ENCODE peak calls at places on chromosomes 2 and 18, in nine cellular contexts. O, D, H, Q, V, T, M, J and W are unnamed samples. For H3K4me1, the result is how much of the 10 kb centered on the place peaks cover.

GRCh38 chr2:195307751-195308150 is 349.3 kb upstream of the SLC39A10 start:
- DNase-seq in O (no peak), D (no peak), H (no peak), Q (no peak), V (no peak), T (no peak), M (no peak), J (no peak), W (no peak)

GRCh38 chr2:74831693-74832530 is 2.0 kb upstream of the HK2 start:
- DNase-seq in O (peak), D (no peak), H (no peak), Q (no peak), V (no peak), T (no peak), M (no peak), J (no peak), W (no peak)

GRCh38 chr2:37782155-37782673 is 110.8 kb upstream of the CDC42EP3 start:
- DNase-seq in O (no peak), D (no peak), H (no peak), Q (no peak), V (no peak), T (no peak), M (no peak), J (no peak), W (no peak)

GRCh38 chr2:48736251-48736650 is 19.3 kb downstream of the LHCGR start:
- DNase-seq in O (no peak), D (no peak), H (no peak), Q (no peak), V (no peak), T (no peak), M (no peak), J (no peak), W (no peak)

GRCh38 chr2:142745691-142746090 is 131.8 kb upstream of the KYNU start:
- DNase-seq in O (no peak), D (no peak), H (no peak), Q (no peak), V (no peak), T (no peak), M (no peak), J (no peak), W (no peak)

GRCh38 chr2:240714747-240715725 is 23.4 kb downstream of the AQP12A start:
- DNase-seq in O (no peak), D (no peak), H (no peak), Q (peak), V (no peak), T (no peak), M (no peak), J (no peak), W (no peak)

GRCh38 chr2:231661422-231662027 is 46.8 kb upstream of the PTMA start:
- DNase-seq in O (no peak), D (no peak), H (no peak), Q (no peak), V (no peak), T (no peak), M (no peak), J (no peak), W (no peak)

GRCh38 chr2:1854747-1855146 is 110.4 kb upstream of the PXDN start:
- DNase-seq in O (peak), D (no peak), H (no peak), Q (no peak), V (no peak), T (no peak), M (no peak), J (no peak), W (no peak)

GRCh38 chr2:177758591-177759371 is 313.8 kb downstream of the PDE11A start:
- DNase-seq in O (peak), D (no peak), H (no peak), Q (no peak), V (peak), T (peak), M (peak), J (no peak), W (no peak)

GRCh38 chr2:211745295-211746097 is 793.1 kb downstream of the ERBB4 start:
- DNase-seq in O (peak), D (peak), H (no peak), Q (no peak), V (peak), T (peak), M (peak), J (no peak), W (no peak)

GRCh38 chr18:12652861-12653401 is 5.0 kb downstream of the SPIRE1 start:
- DNase-seq in O (no peak), D (no peak), H (no peak), Q (no peak), V (no peak), T (no peak), M (peak), J (no peak), W (no peak)

GRCh38 chr2:39487398-39488250 is 50.5 kb upstream of the MAP4K3 start:
- DNase-seq in O (no peak), D (no peak), H (no peak), Q (no peak), V (no peak), T (no peak), M (peak), J (no peak), W (no peak)

GRCh38 chr2:191143791-191144190 is 7.0 kb downstream of the STAT4 start:
- DNase-seq in O (no peak), D (no peak), H (no peak), Q (no peak), V (no peak), T (no peak), M (no peak), J (no peak), W (no peak)

GRCh38 chr2:85663684-85664565 is 4.1 kb downstream of the SFTPB start:
- DNase-seq in O (no peak), D (no peak), H (peak), Q (no peak), V (no peak), T (no peak), M (no peak), J (no peak), W (no peak)

GRCh38 chr2:239116456-239117246 is 268.8 kb downstream of the TWIST2 start:
- DNase-seq in O (no peak), D (no peak), H (no peak), Q (no peak), V (no peak), T (no peak), M (no peak), J (no peak), W (no peak)

GRCh38 chr2:17733650-17734049 is 20.0 kb downstream of the SMC6 start:
- DNase-seq in O (no peak), D (no peak), H (no peak), Q (no peak), V (no peak), T (no peak), M (peak), J (no peak), W (no peak)

GRCh38 chr18:78978336-78979057 is 1.1 kb upstream of the SALL3 start:
- DNase-seq in O (no peak), D (no peak), H (no peak), Q (no peak), V (no peak), T (no peak), M (no peak), J (no peak), W (no peak)

GRCh38 chr2:37326285-37326684 is 1.7 kb upstream of the PRKD3 start:
- DNase-seq in O (no peak), D (no peak), H (peak), Q (no peak), V (no peak), T (no peak), M (peak), J (no peak), W (no peak)

GRCh38 chr18:60987963-60988362 is 345.3 kb upstream of the CDH20 start:
- DNase-seq in O (no peak), D (no peak), H (no peak), Q (no peak), V (no peak), T (no peak), M (peak), J (no peak), W (no peak)

GRCh38 chr2:56729212-56729611 is 545.4 kb downstream of the CCDC85A start:
- DNase-seq in O (no peak), D (no peak), H (no peak), Q (no peak), V (no peak), T (no peak), M (no peak), J (no peak), W (no peak)

GRCh38 chr2:184154438-184154837 is 443.9 kb upstream of the ZNF804A start:
- DNase-seq in O (no peak), D (no peak), H (no peak), Q (no peak), V (no peak), T (no peak), M (peak), J (no peak), W (no peak)

GRCh38 chr18:7815797-7816196 is 248.7 kb downstream of the PTPRM start:
- DNase-seq in O (no peak), D (no peak), H (no peak), Q (no peak), V (no peak), T (no peak), M (no peak), J (no peak), W (no peak)

GRCh38 chr2:169452080-169452479 is 27.2 kb upstream of the BBS5 start:
- DNase-seq in O (peak), D (no peak), H (no peak), Q (no peak), V (no peak), T (peak), M (peak), J (no peak), W (no peak)

GRCh38 chr18:74184875-74185274 is 36.6 kb downstream of the TIMM21 start:
- DNase-seq in O (no peak), D (no peak), H (no peak), Q (no peak), V (no peak), T (no peak), M (no peak), J (no peak), W (no peak)

GRCh38 chr2:4140284-4140962 is 437.0 kb downstream of the DCDC2C start:
- DNase-seq in O (no peak), D (no peak), H (no peak), Q (no peak), V (no peak), T (no peak), M (no peak), J (no peak), W (no peak)

GRCh38 chr18:70627100-70627802 is 338.4 kb downstream of the SOCS6 start:
- DNase-seq in O (no peak), D (no peak), H (no peak), Q (no peak), V (no peak), T (no peak), M (no peak), J (no peak), W (no peak)

GRCh38 chr2:168254158-168254935 is 7.0 kb upstream of the STK39 start:
- DNase-seq in O (no peak), D (no peak), H (no peak), Q (no peak), V (no peak), T (peak), M (no peak), J (no peak), W (no peak)

GRCh38 chr18:46623541-46623940 is 33.5 kb downstream of the LOXHD1 start:
- DNase-seq in O (no peak), D (no peak), H (no peak), Q (peak), V (no peak), T (no peak), M (peak), J (no peak), W (no peak)

GRCh38 chr18:65988371-65988770 is 237.6 kb downstream of the CDH7 start:
- DNase-seq in O (no peak), D (no peak), H (no peak), Q (no peak), V (no peak), T (no peak), M (no peak), J (no peak), W (no peak)

GRCh38 chr18:11953113-11953512 is 28.2 kb upstream of the IMPA2 start:
- DNase-seq in O (no peak), D (no peak), H (no peak), Q (no peak), V (no peak), T (no peak), M (no peak), J (no peak), W (no peak)

GRCh38 chr2:233235977-233236376 is 15.5 kb upstream of the ATG16L1 start:
- DNase-seq in O (no peak), D (no peak), H (no peak), Q (no peak), V (no peak), T (no peak), M (no peak), J (no peak), W (no peak)

GRCh38 chr2:9809448-9810088 is 33.7 kb upstream of the TAF1B start:
- DNase-seq in O (no peak), D (peak), H (peak), Q (no peak), V (peak), T (no peak), M (no peak), J (no peak), W (peak)

GRCh38 chr18:77131652-77132368 is 773 bp downstream of the MBP start:
- DNase-seq in O (no peak), D (peak), H (peak), Q (peak), V (peak), T (no peak), M (no peak), J (no peak), W (peak)

GRCh38 chr18:55038162-55038561 is 78.9 kb upstream of the CCDC68 start:
- DNase-seq in O (no peak), D (no peak), H (no peak), Q (no peak), V (no peak), T (no peak), M (no peak), J (no peak), W (no peak)

GRCh38 chr18:23451491-23451890 is 1.6 kb upstream of the RIOK3 start:
- DNase-seq in O (no peak), D (no peak), H (no peak), Q (no peak), V (no peak), T (no peak), M (no peak), J (no peak), W (no peak)

GRCh38 chr18:23451011-23451410 is 2.1 kb upstream of the RIOK3 start:
- DNase-seq in O (no peak), D (no peak), H (no peak), Q (no peak), V (no peak), T (no peak), M (no peak), J (no peak), W (no peak)

GRCh38 chr18:23453657-23454011 is 547 bp downstream of the RIOK3 start:
- DNase-seq in O (no peak), D (no peak), H (no peak), Q (no peak), V (no peak), T (no peak), M (peak), J (no peak), W (no peak)

GRCh38 chr18:23452347-23452727 is 750 bp upstream of the RIOK3 start:
- DNase-seq in O (no peak), D (no peak), H (no peak), Q (no peak), V (no peak), T (no peak), M (no peak), J (no peak), W (no peak)

DNA sequence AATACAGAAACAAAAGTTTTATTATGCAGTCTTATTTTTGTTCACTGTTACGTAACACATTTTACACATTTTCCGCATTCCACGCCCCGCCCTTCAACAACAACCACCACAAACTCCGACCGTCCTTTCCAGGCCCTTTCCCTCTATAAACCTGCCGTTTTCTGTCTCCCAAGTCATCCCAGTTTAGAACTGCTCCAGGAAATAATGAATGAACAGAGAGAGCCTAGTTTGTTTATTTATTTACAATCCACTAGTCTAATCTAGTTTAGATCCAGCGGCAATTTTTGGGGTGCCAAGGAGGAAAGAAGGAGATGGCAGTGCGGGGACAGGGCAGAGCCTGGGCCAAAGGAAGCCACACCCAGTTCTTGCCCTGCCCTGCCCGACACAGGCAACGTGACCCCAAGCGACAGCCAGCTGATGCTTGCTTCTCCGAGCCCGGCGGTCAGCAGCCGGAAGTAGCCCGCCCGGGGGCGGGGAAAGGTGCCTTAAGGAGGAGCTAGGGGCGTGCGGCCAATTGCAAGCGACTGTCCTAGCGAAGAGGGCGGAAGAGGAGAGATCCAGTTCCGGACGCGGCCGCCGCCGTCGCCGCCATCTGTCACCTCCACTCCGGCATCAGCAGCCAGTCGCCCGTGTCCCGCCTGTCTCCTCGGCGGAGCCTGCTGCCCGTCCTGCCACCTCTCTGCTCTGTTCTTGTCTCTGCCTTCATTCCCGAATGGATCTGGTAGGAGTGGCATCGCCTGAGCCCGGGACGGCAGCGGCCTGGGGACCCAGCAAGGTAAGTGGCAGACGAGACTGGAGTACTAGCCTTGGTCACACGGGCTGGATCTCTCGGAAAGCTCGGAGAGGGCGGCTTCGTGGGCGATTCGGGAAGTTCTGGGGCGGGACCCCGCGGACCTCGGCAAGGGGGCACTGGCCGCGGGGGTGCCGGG is at the start of gene RIOK3:
- DNase-seq in O (peak), D (peak), H (peak), Q (peak), V (peak), T (peak), M (peak), J (peak), W (peak)
- TF ChIP-seq POLR2A in O (peak), D (peak), H (peak), Q (peak), V (peak), T (peak), M (peak), J (peak), W (peak)

DNA sequence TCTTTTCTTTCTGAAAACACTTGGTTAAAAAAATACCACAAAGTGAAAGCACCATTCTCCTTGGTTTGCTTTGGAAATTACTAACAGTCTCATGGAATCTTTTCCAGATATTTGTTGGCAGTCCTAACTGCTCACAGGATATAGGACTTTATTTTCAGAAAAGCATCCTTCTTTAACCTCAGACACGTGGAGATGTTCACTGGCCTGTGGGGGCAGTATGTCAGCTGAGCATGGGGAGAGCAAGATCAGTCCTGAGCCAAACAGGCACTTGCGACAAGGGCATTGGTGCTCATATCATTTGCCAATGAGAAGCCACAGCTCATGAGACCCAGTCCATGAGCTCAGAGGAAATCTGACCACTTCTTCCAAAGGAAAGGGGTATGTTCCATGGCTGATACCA is 371.9 kb downstream of the NBAS start:
- DNase-seq in O (no peak), D (no peak), H (no peak), Q (no peak), V (no peak), T (no peak), M (no peak), J (no peak), W (no peak)
- H3K4me1 ChIP-seq in O (under half), D (under half), H (under half), Q (under half), V (under half), T (under half), M (under half), J (under half), W (under half)

GRCh38 chr2:118186110-118186857 is 98.0 kb downstream of the INSIG2 start:
- DNase-seq in O (no peak), D (peak), H (peak), Q (peak), V (peak), T (peak), M (peak), J (peak), W (peak)
- TF ChIP-seq POLR2AphosphoS5 in O (no peak), D (peak), H (peak), Q (peak), V (peak), T (peak), M (peak), J (no peak), W (peak)

DNA sequence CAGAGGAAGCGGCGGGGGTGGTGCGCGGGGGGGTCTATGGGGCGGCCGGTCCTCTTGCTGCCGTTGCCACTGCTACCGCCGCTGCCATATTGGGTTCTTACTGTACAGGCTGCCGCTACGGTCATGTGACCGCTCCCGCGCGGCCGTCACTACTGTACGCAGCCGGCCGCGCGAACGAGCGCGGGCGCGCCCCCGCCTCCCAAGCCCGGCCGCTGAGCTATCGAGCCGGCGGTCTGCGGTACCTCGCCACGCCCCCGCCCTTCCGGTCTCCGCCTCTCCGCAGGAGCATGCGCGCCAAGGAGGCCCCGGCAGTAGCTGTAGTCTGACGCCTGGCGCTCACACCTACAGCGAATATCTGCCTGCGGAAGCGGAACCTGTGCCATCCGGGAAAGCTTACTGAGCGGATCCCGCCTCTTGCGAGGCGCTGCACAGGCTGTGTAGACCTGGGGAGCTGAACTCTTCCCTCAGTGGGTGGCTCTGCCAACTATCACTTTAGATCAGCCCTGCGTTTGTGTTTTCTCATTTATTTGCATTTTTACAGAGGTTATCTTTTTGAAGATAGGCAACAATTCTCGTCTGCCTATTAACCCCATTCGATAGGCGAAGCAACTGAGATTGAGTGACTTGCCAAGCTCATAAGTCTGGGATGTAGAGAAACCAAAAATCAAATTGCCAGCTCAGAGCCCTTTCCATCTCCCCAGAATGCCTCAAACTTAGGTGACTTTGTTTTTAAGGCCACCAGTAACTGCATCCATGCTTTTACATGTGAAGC is at the start of gene ASXL2:
- DNase-seq in O (peak), D (peak), H (peak), Q (peak), V (peak), T (peak), M (peak), J (peak), W (peak)
- TF ChIP-seq POLR2A in O (peak), D (peak), H (peak), Q (no peak), V (peak), T (peak), M (peak), J (peak), W (peak)

DNA sequence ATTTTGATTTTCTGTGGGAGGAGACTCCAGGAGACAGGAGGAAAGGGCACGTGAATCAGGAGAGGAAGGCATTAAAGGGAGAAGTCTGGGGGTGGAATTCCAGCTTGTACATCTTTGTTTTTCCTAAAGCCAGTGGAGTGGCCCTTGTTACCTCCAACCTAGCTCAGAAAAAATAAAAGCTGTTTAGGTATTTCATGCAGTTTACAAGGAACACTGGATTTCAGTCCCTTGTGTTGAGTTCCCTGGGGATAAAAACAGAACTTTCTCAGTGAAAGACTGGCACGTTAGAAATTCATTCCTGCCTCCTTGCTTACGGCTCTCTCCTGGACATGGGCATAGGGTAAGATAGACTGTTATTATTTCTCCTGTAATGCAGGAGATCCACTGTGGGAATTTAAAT is 170.2 kb downstream of the ZEB2 start:
- DNase-seq in O (no peak), D (no peak), H (no peak), Q (no peak), V (no peak), T (no peak), M (no peak), J (no peak), W (no peak)
- H3K4me1 ChIP-seq in O (under half), D (under half), H (under half), Q (under half), V (under half), T (under half), M (under half), J (under half), W (under half)